ENCODE peak calls at places on chromosomes 1 and 21, in seven cellular contexts. J, G, N, T, U, P and Z are unnamed samples.

GRCh38 chr21:15774590-15774989 is 44.8 kb downstream of the USP25 start:
- DNase-seq in P (no peak), N (no peak), J (no peak), T (no peak), G (no peak), U (no peak), Z (no peak)

GRCh38 chr1:7899741-7900140 is 40.9 kb downstream of the TNFRSF9 start:
- DNase-seq in G (no peak), U (no peak), P (no peak), T (no peak), J (no peak), N (no peak), Z (no peak)

GRCh38 chr1:64915381-64916274 is 50.7 kb downstream of the JAK1 start:
- DNase-seq in P (peak), T (no peak), G (peak), N (peak), J (no peak), U (peak), Z (no peak)

GRCh38 chr1:26537951-26538352 is 8.4 kb downstream of the RPS6KA1 start:
- DNase-seq in T (no peak), P (no peak), U (no peak), N (no peak), G (no peak), J (no peak), Z (peak)

GRCh38 chr1:183272390-183272801 is 86.3 kb downstream of the LAMC2 start:
- DNase-seq in G (peak), J (no peak), U (peak), P (no peak), N (no peak), T (no peak), Z (no peak)

GRCh38 chr1:177849130-177849529 is 120.7 kb downstream of the SEC16B start:
- DNase-seq in P (no peak), J (no peak), U (no peak), T (no peak), G (no peak), N (no peak), Z (no peak)

GRCh38 chr1:206905295-206906164 is 8.3 kb downstream of the IL24 start:
- DNase-seq in G (peak), T (no peak), U (peak), P (no peak), J (no peak), N (no peak), Z (no peak)

GRCh38 chr1:231016234-231016633 is 23.8 kb downstream of the FAM89A start:
- DNase-seq in J (no peak), N (no peak), U (no peak), T (peak), P (no peak), G (no peak), Z (no peak)

GRCh38 chr1:52738863-52739406 is 12.7 kb downstream of the ZYG11B start:
- DNase-seq in N (no peak), J (no peak), T (no peak), G (no peak), U (no peak), P (no peak), Z (no peak)

GRCh38 chr1:210750468-210750867 is 383.5 kb downstream of the KCNH1 start:
- DNase-seq in N (no peak), U (no peak), G (no peak), P (no peak), J (no peak), T (no peak), Z (no peak)

GRCh38 chr1:18947570-18947969 is 8.9 kb downstream of the IFFO2 start:
- DNase-seq in G (no peak), J (no peak), N (no peak), U (no peak), T (no peak), P (no peak), Z (no peak)

GRCh38 chr1:67855944-67856343 is 22.7 kb upstream of the GNG12 start:
- DNase-seq in J (no peak), U (no peak), P (no peak), T (no peak), N (no peak), G (no peak), Z (no peak)

GRCh38 chr1:236497908-236498307 is 25.9 kb upstream of the LGALS8 start:
- DNase-seq in N (no peak), J (no peak), U (no peak), T (no peak), P (no peak), G (no peak), Z (no peak)

GRCh38 chr1:61083014-61083798 is 845 bp downstream of the NFIA start:
- DNase-seq in N (peak), P (peak), T (no peak), U (no peak), G (no peak), J (no peak), Z (no peak)

GRCh38 chr1:32421775-32422174 is 27.5 kb upstream of the BSDC1 start:
- DNase-seq in P (no peak), N (no peak), U (no peak), J (no peak), T (no peak), G (no peak), Z (no peak)

GRCh38 chr1:45815667-45816458 is 12.5 kb downstream of the MAST2 start:
- DNase-seq in U (no peak), G (no peak), T (no peak), N (no peak), J (no peak), P (no peak), Z (no peak)

GRCh38 chr1:12057382-12057781 is 5.7 kb upstream of the TNFRSF8 start:
- DNase-seq in U (no peak), G (no peak), J (no peak), P (no peak), T (no peak), N (no peak), Z (peak)

GRCh38 chr1:32895325-32896215 is 5.6 kb downstream of the TMEM54 start:
- DNase-seq in T (no peak), G (no peak), J (no peak), N (no peak), U (no peak), P (no peak), Z (no peak)

GRCh38 chr1:54404939-54405880 is 984 bp downstream of the SSBP3 start:
- DNase-seq in U (no peak), T (no peak), G (no peak), J (no peak), N (peak), P (peak), Z (no peak)

GRCh38 chr1:49050041-49050440 is 273.4 kb upstream of the BEND5 start:
- DNase-seq in G (no peak), U (no peak), P (no peak), N (no peak), T (no peak), J (no peak), Z (no peak)

GRCh38 chr21:35052786-35053185 is 3.7 kb upstream of the RUNX1 start:
- DNase-seq in J (no peak), T (no peak), G (no peak), P (no peak), U (no peak), N (no peak), Z (no peak)

GRCh38 chr1:184060316-184060715 is 8.8 kb downstream of the TSEN15 start:
- DNase-seq in N (no peak), G (no peak), T (no peak), U (no peak), J (no peak), P (no peak), Z (no peak)

GRCh38 chr1:22772054-22772453 is 61.4 kb downstream of the EPHB2 start:
- DNase-seq in J (no peak), G (no peak), P (no peak), U (no peak), N (no peak), T (no peak), Z (no peak)

GRCh38 chr1:223844521-223844961 is 1.2 kb downstream of the TP53BP2 start:
- DNase-seq in T (no peak), N (no peak), G (no peak), J (no peak), P (no peak), U (no peak), Z (no peak)

GRCh38 chr1:192803501-192803900 is 5.3 kb upstream of the RGS2 start:
- DNase-seq in P (no peak), J (no peak), N (no peak), G (no peak), U (no peak), T (no peak), Z (no peak)

GRCh38 chr1:18999287-18999852 is 42.9 kb upstream of the IFFO2 start:
- DNase-seq in N (no peak), J (no peak), T (no peak), P (peak), G (peak), U (no peak), Z (no peak)

GRCh38 chr1:147892731-147893214 is 9.8 kb upstream of the GJA8 start:
- DNase-seq in N (peak), G (no peak), P (peak), J (peak), U (peak), T (peak), Z (no peak)

GRCh38 chr1:39076127-39076798 is 50.1 kb downstream of the NDUFS5 start:
- DNase-seq in G (no peak), N (no peak), P (peak), J (no peak), T (no peak), U (no peak), Z (no peak)

GRCh38 chr1:2477309-2477708 is 1.2 kb downstream of the PLCH2 start:
- DNase-seq in N (no peak), J (no peak), P (no peak), U (no peak), G (no peak), T (no peak), Z (no peak)

GRCh38 chr1:162381383-162381782 is at the start of gene C1orf226:
- DNase-seq in U (no peak), T (no peak), N (no peak), J (no peak), G (no peak), P (no peak), Z (no peak)

GRCh38 chr1:115969509-115969908 is 6.8 kb upstream of the SLC22A15 start:
- DNase-seq in P (peak), N (no peak), G (no peak), J (no peak), U (no peak), T (peak), Z (peak)

GRCh38 chr1:47187226-47187925 is 2.5 kb downstream of the PDZK1IP1 start:
- DNase-seq in T (no peak), N (no peak), P (no peak), U (no peak), G (no peak), J (no peak), Z (no peak)

GRCh38 chr21:34020005-34020847 is 53.2 kb upstream of the MRPS6 start:
- DNase-seq in G (no peak), T (peak), N (peak), J (no peak), P (no peak), U (no peak), Z (peak)

GRCh38 chr1:94538243-94538827 is 3.2 kb downstream of the F3 start:
- DNase-seq in N (no peak), G (no peak), U (no peak), J (no peak), T (no peak), P (no peak), Z (no peak)